ENCODE peak calls at places on chromosomes 6 and 20, in eight cellular contexts. Y is neuronal stem cell; A is lower leg skin; U is kidney epithelial cell; F is fibroblast of mammary gland; K is prostate gland; W is RWPE2; N is CD8-positive, alpha-beta memory T cell. C is an unnamed sample.

GRCh38 chr20:62368629-62369507 is 1.8 kb upstream of the LAMA5 start:
- DNase-seq in U (no peak), Y (peak), K (no peak), A (no peak), F (peak), W (peak), N (no peak), C (peak)

GRCh38 chr6:4280721-4281120 is 145.3 kb upstream of the ECI2 start:
- DNase-seq in A (peak), Y (no peak), N (no peak), U (peak), W (peak), K (no peak), F (peak), C (peak)

GRCh38 chr6:3616565-3617176 is 134.8 kb downstream of the PXDC1 start:
- DNase-seq in N (no peak), A (no peak), K (no peak), U (no peak), W (no peak), Y (no peak), F (no peak), C (no peak)

GRCh38 chr6:129476810-129477209 is 233.2 kb downstream of the ARHGAP18 start:
- DNase-seq in N (no peak), U (no peak), F (peak), A (no peak), W (no peak), Y (no peak), K (no peak), C (no peak)

GRCh38 chr6:53793318-53793975 is 1.4 kb upstream of the LRRC1 start:
- DNase-seq in F (peak), U (no peak), A (peak), W (peak), N (peak), K (peak), Y (peak), C (peak)

GRCh38 chr20:48283470-48284110 is 498.3 kb upstream of the SULF2 start:
- DNase-seq in F (peak), K (peak), N (no peak), A (peak), Y (no peak), W (peak), U (peak), C (peak)

GRCh38 chr6:7150381-7151064 is 42.8 kb downstream of the RREB1 start:
- DNase-seq in Y (no peak), K (no peak), N (no peak), F (no peak), W (no peak), U (no peak), A (no peak), C (no peak)

GRCh38 chr6:122701666-122702065 is 77.8 kb upstream of the FABP7 start:
- DNase-seq in U (no peak), N (no peak), W (no peak), K (no peak), Y (no peak), A (no peak), F (no peak), C (peak)

GRCh38 chr20:1811621-1812498 is 83.3 kb upstream of the SIRPA start:
- DNase-seq in F (no peak), N (no peak), U (no peak), Y (peak), K (no peak), W (no peak), A (no peak), C (peak)

GRCh38 chr20:35120012-35120701 is 27.0 kb downstream of the EDEM2 start:
- DNase-seq in Y (no peak), F (peak), N (no peak), A (no peak), W (peak), K (no peak), U (no peak), C (no peak)

GRCh38 chr20:38343107-38343797 is 3.0 kb upstream of the LBP start:
- DNase-seq in W (no peak), N (no peak), A (no peak), K (peak), U (no peak), Y (no peak), F (peak), C (no peak)

GRCh38 chr20:52340036-52340634 is 148.6 kb upstream of the ZFP64 start:
- DNase-seq in U (no peak), F (peak), Y (no peak), K (no peak), N (no peak), W (no peak), A (no peak), C (no peak)

GRCh38 chr6:131867744-131868143 is 59.9 kb downstream of the ENPP1 start:
- DNase-seq in F (peak), N (no peak), A (no peak), Y (no peak), W (no peak), K (no peak), U (no peak), C (no peak)

GRCh38 chr6:24430086-24430485 is 27.4 kb downstream of the MRS2 start:
- DNase-seq in U (no peak), W (no peak), K (no peak), F (peak), N (no peak), A (no peak), Y (no peak), C (no peak)

GRCh38 chr6:43728586-43728985 is 41.0 kb upstream of the MRPS18A start:
- DNase-seq in Y (no peak), U (no peak), K (no peak), F (no peak), W (peak), N (no peak), A (no peak), C (no peak)

GRCh38 chr20:17654649-17655285 is 27.3 kb downstream of the RRBP1 start:
- DNase-seq in U (no peak), Y (peak), W (peak), K (no peak), N (no peak), A (no peak), F (peak), C (no peak)

GRCh38 chr6:76684881-76685280 is 612.4 kb upstream of the IMPG1 start:
- DNase-seq in U (no peak), F (peak), Y (no peak), W (no peak), K (no peak), A (no peak), N (no peak), C (no peak)

GRCh38 chr6:88492824-88493223 is 326.7 kb upstream of the CNR1 start:
- DNase-seq in A (no peak), K (no peak), Y (no peak), W (no peak), F (peak), U (no peak), N (no peak), C (no peak)

GRCh38 chr6:12014873-12015149 is 2.7 kb downstream of the HIVEP1 start:
- DNase-seq in N (no peak), K (no peak), F (no peak), U (no peak), A (no peak), W (no peak), Y (no peak), C (no peak)

GRCh38 chr20:9241232-9241692 is 172.4 kb downstream of the PLCB4 start:
- DNase-seq in A (no peak), U (peak), F (peak), K (no peak), W (no peak), N (no peak), Y (no peak), C (peak)

GRCh38 chr20:10848810-10849370 is 175.1 kb upstream of the JAG1 start:
- DNase-seq in K (no peak), F (peak), N (no peak), U (peak), A (peak), W (no peak), Y (peak), C (peak)

GRCh38 chr6:48766349-48766748 is 655.4 kb upstream of the PTCHD4 start:
- DNase-seq in Y (no peak), N (no peak), K (no peak), F (peak), U (peak), A (no peak), W (no peak), C (peak)

GRCh38 chr6:148075352-148075751 is 267.3 kb upstream of the SASH1 start:
- DNase-seq in Y (no peak), U (no peak), K (no peak), W (no peak), A (no peak), N (no peak), F (no peak), C (no peak)

GRCh38 chr6:135379647-135380046 is 117.9 kb downstream of the AHI1 start:
- DNase-seq in A (no peak), U (no peak), Y (no peak), W (no peak), N (no peak), F (no peak), K (no peak), C (no peak)

GRCh38 chr6:167574431-167575097 is 249.7 kb downstream of the TTLL2 start:
- DNase-seq in U (no peak), N (no peak), A (peak), W (no peak), K (no peak), Y (no peak), F (no peak), C (no peak)

GRCh38 chr20:60365882-60366281 is 407.7 kb downstream of the CDH26 start:
- DNase-seq in U (no peak), W (no peak), A (no peak), K (no peak), Y (no peak), F (no peak), N (no peak), C (no peak)

GRCh38 chr6:39339557-39340555 is 17.4 kb upstream of the KCNK16 start:
- DNase-seq in F (no peak), A (no peak), W (no peak), U (no peak), Y (no peak), N (no peak), K (no peak), C (peak)

GRCh38 chr20:38198238-38198861 is 33.3 kb upstream of the TGM2 start:
- DNase-seq in F (peak), K (no peak), N (no peak), U (no peak), A (no peak), Y (no peak), W (peak), C (peak)

GRCh38 chr6:6775074-6775473 is 186.6 kb downstream of the LY86 start:
- DNase-seq in W (no peak), A (no peak), Y (no peak), F (no peak), K (no peak), U (no peak), N (no peak), C (no peak)

GRCh38 chr6:133191323-133191722 is 49.8 kb upstream of the EYA4 start:
- DNase-seq in F (no peak), A (no peak), U (no peak), K (no peak), Y (no peak), N (no peak), W (no peak), C (no peak)

GRCh38 chr6:166862287-166862977 is 93.9 kb downstream of the RNASET2 start:
- DNase-seq in K (peak), N (peak), W (no peak), A (no peak), F (no peak), U (no peak), Y (peak), C (no peak)

GRCh38 chr20:56393653-56394052 is 1.2 kb downstream of the CSTF1 start:
- DNase-seq in K (no peak), N (no peak), Y (no peak), W (no peak), A (no peak), U (no peak), F (no peak), C (no peak)

GRCh38 chr6:9172096-9172495 is 736.8 kb upstream of the SLC35B3 start:
- DNase-seq in F (no peak), A (no peak), K (no peak), U (no peak), Y (no peak), W (no peak), N (no peak), C (no peak)

GRCh38 chr6:93581371-93581770 is 162.0 kb upstream of the EPHA7 start:
- DNase-seq in F (no peak), W (no peak), N (no peak), Y (no peak), U (peak), A (no peak), K (no peak), C (no peak)

GRCh38 chr6:144443157-144443556 is 158.0 kb downstream of the UTRN start:
- DNase-seq in A (no peak), Y (no peak), N (no peak), W (no peak), K (no peak), U (no peak), F (no peak), C (no peak)

GRCh38 chr6:25006565-25007001 is 70.8 kb upstream of the RIPOR2 start:
- DNase-seq in U (no peak), F (peak), Y (no peak), N (peak), W (no peak), K (peak), A (peak), C (peak)

GRCh38 chr6:157220485-157220884 is 102.8 kb downstream of the TMEM242 start:
- DNase-seq in Y (no peak), K (no peak), U (no peak), A (no peak), W (no peak), F (no peak), N (no peak), C (no peak)
- H3K4me3 ChIP-seq in Y (no peak), K (no peak), U (no peak), A (no peak), W (no peak), F (peak), N (peak), C (peak)

GRCh38 chr20:20065366-20065765 is 13.0 kb downstream of the CFAP61 start:
- DNase-seq in K (no peak), A (no peak), W (no peak), N (no peak), U (no peak), F (no peak), Y (no peak), C (no peak)

GRCh38 chr20:20060234-20060998 is 8.1 kb downstream of the CFAP61 start:
- DNase-seq in A (no peak), F (no peak), K (no peak), U (no peak), Y (no peak), N (no peak), W (no peak), C (no peak)

GRCh38 chr20:20064303-20064702 is 12.0 kb downstream of the CFAP61 start:
- DNase-seq in U (no peak), F (no peak), A (no peak), K (no peak), W (no peak), N (no peak), Y (no peak), C (no peak)
- H3K4me3 ChIP-seq in U (no peak), F (no peak), A (no peak), K (no peak), W (no peak), N (no peak), Y (no peak), C (no peak)

GRCh38 chr6:17932362-17932852 is 55.0 kb downstream of the KIF13A start:
- DNase-seq in W (no peak), U (no peak), F (peak), A (peak), K (no peak), N (no peak), Y (no peak), C (peak)
- H3K4me3 ChIP-seq in W (no peak), U (no peak), F (no peak), A (no peak), K (no peak), N (no peak), Y (no peak), C (no peak)

DNA sequence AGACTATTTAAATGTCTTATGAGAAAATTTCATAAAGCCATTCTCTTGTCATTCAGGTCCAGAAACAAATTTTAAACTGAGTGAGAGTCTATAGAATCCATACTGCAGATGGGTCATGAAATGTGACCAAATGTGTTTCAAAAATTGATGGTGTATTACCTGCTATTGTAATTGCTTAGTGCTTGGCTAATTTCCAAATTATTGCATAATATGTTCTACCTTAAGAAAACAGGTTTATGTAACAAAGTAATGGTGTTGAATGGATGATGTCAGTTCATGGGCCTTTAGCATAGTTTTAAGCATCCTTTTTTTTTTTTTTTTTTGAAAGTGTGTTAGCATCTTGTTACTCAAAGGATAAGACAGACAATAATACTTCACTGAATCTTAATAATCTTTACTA is 5.0 kb downstream of the MARCKS start:
- DNase-seq in F (no peak), A (no peak), Y (no peak), W (no peak), N (no peak), U (no peak), K (no peak), C (peak)
- H3K4me3 ChIP-seq in F (no peak), A (no peak), Y (no peak), W (no peak), N (no peak), U (no peak), K (no peak), C (no peak)

GRCh38 chr6:112022749-112023148 is 31.2 kb upstream of the CCN6 start:
- DNase-seq in W (no peak), A (no peak), F (no peak), Y (no peak), U (no peak), K (no peak), N (no peak), C (no peak)
- H3K4me3 ChIP-seq in W (no peak), A (no peak), F (no peak), Y (no peak), U (no peak), K (no peak), N (no peak), C (no peak)

DNA sequence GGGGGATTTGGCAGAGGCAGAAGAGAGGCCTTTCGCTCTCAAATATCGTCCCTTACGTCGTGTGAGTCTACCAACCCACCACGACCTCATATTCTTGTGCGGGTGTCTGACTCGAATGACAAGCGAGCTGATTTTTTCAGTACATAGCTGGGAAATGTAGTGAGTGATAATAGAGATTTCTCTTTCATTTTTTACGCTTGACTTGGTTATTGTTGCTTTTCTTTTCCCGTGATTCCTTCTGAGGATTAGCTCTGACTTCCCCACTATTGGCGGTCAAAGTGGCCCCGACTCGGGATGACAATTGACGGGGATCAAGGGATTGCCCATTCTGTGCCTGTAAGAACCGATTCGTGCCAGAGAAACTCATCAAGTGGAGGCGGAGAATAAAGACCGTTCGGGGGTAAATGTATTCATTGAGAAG is 44.3 kb upstream of the OSTM1 start:
- DNase-seq in A (no peak), Y (peak), F (peak), N (no peak), U (no peak), W (no peak), K (no peak), C (no peak)
- H3K4me3 ChIP-seq in A (no peak), Y (no peak), F (peak), N (peak), U (no peak), W (peak), K (no peak), C (peak)